ENCODE peak calls at places on chromosomes 5 and 9, in seven cellular contexts. One of them, this sample, is unnamed.

GRCh38 chr5:67308988-67309688 is 112.5 kb upstream of the CD180 start:
- DNase-seq in NCI-H510A treated with DMSO at 0.1 percent for 48 hours: peak
- DNase-seq in NT2/D1: no peak
- DNase-seq in amniotic stem cell: no peak
- DNase-seq in heart left ventricle: no peak
- DNase-seq in lower lobe of right lung: no peak
- DNase-seq in iPS-NIHi11: no peak
- DNase-seq in this sample: no peak

GRCh38 chr5:139488269-139488668 is 5.7 kb upstream of the STING1 start:
- DNase-seq in lower lobe of right lung: peak
- DNase-seq in NCI-H510A treated with DMSO at 0.1 percent for 48 hours: no peak
- DNase-seq in NT2/D1: no peak
- DNase-seq in iPS-NIHi11: no peak
- DNase-seq in heart left ventricle: no peak
- DNase-seq in amniotic stem cell: no peak
- DNase-seq in this sample: no peak

GRCh38 chr9:115850548-115851304 is 302.9 kb upstream of the PAPPA start:
- DNase-seq in amniotic stem cell: no peak
- DNase-seq in NT2/D1: no peak
- DNase-seq in NCI-H510A treated with DMSO at 0.1 percent for 48 hours: no peak
- DNase-seq in lower lobe of right lung: no peak
- DNase-seq in heart left ventricle: no peak
- DNase-seq in iPS-NIHi11: no peak
- DNase-seq in this sample: no peak

GRCh38 chr5:87300744-87301143 is 33.1 kb downstream of the RASA1 start:
- DNase-seq in NCI-H510A treated with DMSO at 0.1 percent for 48 hours: no peak
- DNase-seq in heart left ventricle: no peak
- DNase-seq in amniotic stem cell: peak
- DNase-seq in lower lobe of right lung: no peak
- DNase-seq in NT2/D1: no peak
- DNase-seq in iPS-NIHi11: no peak
- DNase-seq in this sample: no peak

GRCh38 chr5:134086943-134087305 is 27.6 kb upstream of the TCF7 start:
- DNase-seq in amniotic stem cell: no peak
- DNase-seq in heart left ventricle: no peak
- DNase-seq in NCI-H510A treated with DMSO at 0.1 percent for 48 hours: no peak
- DNase-seq in lower lobe of right lung: no peak
- DNase-seq in iPS-NIHi11: no peak
- DNase-seq in NT2/D1: no peak
- DNase-seq in this sample: no peak

GRCh38 chr5:141094481-141095262 is at the start of gene PCDHB2:
- DNase-seq in heart left ventricle: no peak
- DNase-seq in NCI-H510A treated with DMSO at 0.1 percent for 48 hours: peak
- DNase-seq in amniotic stem cell: no peak
- DNase-seq in NT2/D1: peak
- DNase-seq in iPS-NIHi11: peak
- DNase-seq in lower lobe of right lung: no peak
- DNase-seq in this sample: no peak

GRCh38 chr5:103829585-103829984 is 267.0 kb upstream of the NUDT12 start:
- DNase-seq in NT2/D1: no peak
- DNase-seq in heart left ventricle: no peak
- DNase-seq in amniotic stem cell: no peak
- DNase-seq in iPS-NIHi11: peak
- DNase-seq in lower lobe of right lung: no peak
- DNase-seq in NCI-H510A treated with DMSO at 0.1 percent for 48 hours: no peak
- DNase-seq in this sample: no peak

GRCh38 chr5:176180781-176181180 is 57.4 kb upstream of the SIMC1 start:
- DNase-seq in amniotic stem cell: no peak
- DNase-seq in heart left ventricle: no peak
- DNase-seq in iPS-NIHi11: peak
- DNase-seq in NCI-H510A treated with DMSO at 0.1 percent for 48 hours: no peak
- DNase-seq in NT2/D1: no peak
- DNase-seq in lower lobe of right lung: no peak
- DNase-seq in this sample: no peak

GRCh38 chr9:27353405-27354229 is 56.7 kb upstream of the EQTN start:
- DNase-seq in NT2/D1: peak
- DNase-seq in lower lobe of right lung: no peak
- DNase-seq in heart left ventricle: no peak
- DNase-seq in iPS-NIHi11: peak
- DNase-seq in amniotic stem cell: no peak
- DNase-seq in NCI-H510A treated with DMSO at 0.1 percent for 48 hours: no peak
- DNase-seq in this sample: no peak

GRCh38 chr5:157464518-157465171 is 4.6 kb downstream of the NIPAL4 start:
- DNase-seq in amniotic stem cell: peak
- DNase-seq in lower lobe of right lung: no peak
- DNase-seq in NT2/D1: peak
- DNase-seq in heart left ventricle: no peak
- DNase-seq in NCI-H510A treated with DMSO at 0.1 percent for 48 hours: no peak
- DNase-seq in iPS-NIHi11: peak
- DNase-seq in this sample: no peak

GRCh38 chr9:137972988-137973470 is 95.4 kb downstream of the CACNA1B start:
- DNase-seq in NT2/D1: no peak
- DNase-seq in lower lobe of right lung: peak
- DNase-seq in amniotic stem cell: no peak
- DNase-seq in heart left ventricle: peak
- DNase-seq in iPS-NIHi11: no peak
- DNase-seq in NCI-H510A treated with DMSO at 0.1 percent for 48 hours: no peak
- DNase-seq in this sample: no peak

GRCh38 chr5:3139596-3139995 is 388.1 kb upstream of the IRX2 start:
- DNase-seq in iPS-NIHi11: no peak
- DNase-seq in heart left ventricle: no peak
- DNase-seq in lower lobe of right lung: no peak
- DNase-seq in NT2/D1: no peak
- DNase-seq in amniotic stem cell: no peak
- DNase-seq in NCI-H510A treated with DMSO at 0.1 percent for 48 hours: no peak
- DNase-seq in this sample: no peak

GRCh38 chr9:113931140-113931539 is 55.0 kb downstream of the ZNF618 start:
- DNase-seq in iPS-NIHi11: no peak
- DNase-seq in lower lobe of right lung: no peak
- DNase-seq in heart left ventricle: no peak
- DNase-seq in NCI-H510A treated with DMSO at 0.1 percent for 48 hours: no peak
- DNase-seq in NT2/D1: no peak
- DNase-seq in amniotic stem cell: no peak
- DNase-seq in this sample: no peak

GRCh38 chr5:154485092-154485491 is 7.1 kb upstream of the HAND1 start:
- DNase-seq in amniotic stem cell: no peak
- DNase-seq in NCI-H510A treated with DMSO at 0.1 percent for 48 hours: no peak
- DNase-seq in lower lobe of right lung: no peak
- DNase-seq in NT2/D1: no peak
- DNase-seq in iPS-NIHi11: no peak
- DNase-seq in heart left ventricle: no peak
- DNase-seq in this sample: no peak

GRCh38 chr5:40841068-40841805 is at the start of gene CARD6:
- DNase-seq in NCI-H510A treated with DMSO at 0.1 percent for 48 hours: peak
- DNase-seq in NT2/D1: no peak
- DNase-seq in lower lobe of right lung: no peak
- DNase-seq in iPS-NIHi11: no peak
- DNase-seq in amniotic stem cell: no peak
- DNase-seq in heart left ventricle: no peak
- DNase-seq in this sample: peak

GRCh38 chr9:33446507-33447403 is 638 bp downstream of the AQP3 start:
- DNase-seq in NCI-H510A treated with DMSO at 0.1 percent for 48 hours: no peak
- DNase-seq in heart left ventricle: no peak
- DNase-seq in iPS-NIHi11: peak
- DNase-seq in NT2/D1: no peak
- DNase-seq in lower lobe of right lung: peak
- DNase-seq in amniotic stem cell: no peak
- DNase-seq in this sample: no peak

GRCh38 chr9:89555016-89555415 is 49.8 kb upstream of the GADD45G start:
- DNase-seq in NCI-H510A treated with DMSO at 0.1 percent for 48 hours: no peak
- DNase-seq in amniotic stem cell: no peak
- DNase-seq in iPS-NIHi11: no peak
- DNase-seq in NT2/D1: no peak
- DNase-seq in heart left ventricle: no peak
- DNase-seq in lower lobe of right lung: no peak
- DNase-seq in this sample: no peak